ENCODE peak calls at places on chromosomes 12 and 14, in eight cellular contexts. One of them, this sample, is unnamed.

GRCh38 chr12:13390381-13390856 is 193.9 kb downstream of the EMP1 start:
- DNase-seq in endothelial cell of umbilical vein: peak
- DNase-seq in aorta: peak
- DNase-seq in right lobe of liver: peak
- DNase-seq in naive thymus-derived CD4-positive, alpha-beta T cell: no peak
- DNase-seq in suprapubic skin: peak
- DNase-seq in AG04450: no peak
- DNase-seq in IMR-90: peak
- DNase-seq in this sample: no peak

GRCh38 chr14:50060871-50061663 is 55.3 kb downstream of the VCPKMT start:
- DNase-seq in right lobe of liver: no peak
- DNase-seq in AG04450: peak
- DNase-seq in aorta: peak
- DNase-seq in naive thymus-derived CD4-positive, alpha-beta T cell: peak
- DNase-seq in IMR-90: peak
- DNase-seq in endothelial cell of umbilical vein: peak
- DNase-seq in suprapubic skin: peak
- DNase-seq in this sample: peak

GRCh38 chr12:93825926-93826599 is 148.9 kb downstream of the CRADD start:
- DNase-seq in naive thymus-derived CD4-positive, alpha-beta T cell: no peak
- DNase-seq in AG04450: no peak
- DNase-seq in endothelial cell of umbilical vein: peak
- DNase-seq in right lobe of liver: no peak
- DNase-seq in suprapubic skin: no peak
- DNase-seq in IMR-90: no peak
- DNase-seq in aorta: no peak
- DNase-seq in this sample: no peak

GRCh38 chr12:106976013-106976658 is 10.8 kb downstream of the MTERF2 start:
- DNase-seq in aorta: no peak
- DNase-seq in endothelial cell of umbilical vein: peak
- DNase-seq in naive thymus-derived CD4-positive, alpha-beta T cell: no peak
- DNase-seq in AG04450: no peak
- DNase-seq in right lobe of liver: no peak
- DNase-seq in IMR-90: peak
- DNase-seq in suprapubic skin: no peak
- DNase-seq in this sample: no peak

GRCh38 chr14:101251812-101252442 is 309.4 kb upstream of the DIO3 start:
- DNase-seq in naive thymus-derived CD4-positive, alpha-beta T cell: no peak
- DNase-seq in suprapubic skin: no peak
- DNase-seq in IMR-90: no peak
- DNase-seq in endothelial cell of umbilical vein: no peak
- DNase-seq in AG04450: no peak
- DNase-seq in right lobe of liver: no peak
- DNase-seq in aorta: no peak
- DNase-seq in this sample: no peak

GRCh38 chr12:57632369-57632897 is 568 bp downstream of the B4GALNT1 start:
- DNase-seq in endothelial cell of umbilical vein: no peak
- DNase-seq in IMR-90: no peak
- DNase-seq in AG04450: no peak
- DNase-seq in naive thymus-derived CD4-positive, alpha-beta T cell: no peak
- DNase-seq in suprapubic skin: peak
- DNase-seq in aorta: no peak
- DNase-seq in right lobe of liver: no peak
- DNase-seq in this sample: no peak

GRCh38 chr12:56785874-56786273 is 22.8 kb downstream of the HSD17B6 start:
- DNase-seq in IMR-90: no peak
- DNase-seq in suprapubic skin: no peak
- DNase-seq in naive thymus-derived CD4-positive, alpha-beta T cell: no peak
- DNase-seq in AG04450: no peak
- DNase-seq in endothelial cell of umbilical vein: no peak
- DNase-seq in right lobe of liver: no peak
- DNase-seq in aorta: no peak
- DNase-seq in this sample: no peak

GRCh38 chr12:131425468-131425867 is 285.4 kb upstream of the SFSWAP start:
- DNase-seq in AG04450: no peak
- DNase-seq in aorta: no peak
- DNase-seq in right lobe of liver: no peak
- DNase-seq in suprapubic skin: no peak
- DNase-seq in endothelial cell of umbilical vein: no peak
- DNase-seq in IMR-90: no peak
- DNase-seq in naive thymus-derived CD4-positive, alpha-beta T cell: no peak
- DNase-seq in this sample: no peak

GRCh38 chr14:55930016-55930784 is 188.0 kb upstream of the PELI2 start:
- DNase-seq in AG04450: no peak
- DNase-seq in IMR-90: no peak
- DNase-seq in right lobe of liver: no peak
- DNase-seq in suprapubic skin: no peak
- DNase-seq in aorta: no peak
- DNase-seq in endothelial cell of umbilical vein: no peak
- DNase-seq in naive thymus-derived CD4-positive, alpha-beta T cell: no peak
- DNase-seq in this sample: no peak

GRCh38 chr14:76963366-76963765 is 65.1 kb downstream of the IRF2BPL start:
- DNase-seq in suprapubic skin: no peak
- DNase-seq in AG04450: no peak
- DNase-seq in right lobe of liver: no peak
- DNase-seq in endothelial cell of umbilical vein: no peak
- DNase-seq in naive thymus-derived CD4-positive, alpha-beta T cell: no peak
- DNase-seq in IMR-90: no peak
- DNase-seq in aorta: no peak
- DNase-seq in this sample: no peak

GRCh38 chr14:76961631-76962302 is 66.7 kb downstream of the IRF2BPL start:
- DNase-seq in IMR-90: peak
- DNase-seq in naive thymus-derived CD4-positive, alpha-beta T cell: peak
- DNase-seq in aorta: peak
- DNase-seq in AG04450: peak
- DNase-seq in suprapubic skin: peak
- DNase-seq in right lobe of liver: peak
- DNase-seq in endothelial cell of umbilical vein: peak
- DNase-seq in this sample: peak

GRCh38 chr14:76964695-76965094 is 63.8 kb downstream of the IRF2BPL start:
- DNase-seq in suprapubic skin: no peak
- DNase-seq in IMR-90: no peak
- DNase-seq in right lobe of liver: no peak
- DNase-seq in AG04450: no peak
- DNase-seq in aorta: no peak
- DNase-seq in naive thymus-derived CD4-positive, alpha-beta T cell: no peak
- DNase-seq in endothelial cell of umbilical vein: no peak
- DNase-seq in this sample: no peak

GRCh38 chr14:76965232-76965631 is 63.3 kb downstream of the IRF2BPL start:
- DNase-seq in aorta: no peak
- DNase-seq in IMR-90: no peak
- DNase-seq in suprapubic skin: no peak
- DNase-seq in AG04450: no peak
- DNase-seq in right lobe of liver: no peak
- DNase-seq in naive thymus-derived CD4-positive, alpha-beta T cell: no peak
- DNase-seq in endothelial cell of umbilical vein: no peak
- DNase-seq in this sample: no peak

DNA sequence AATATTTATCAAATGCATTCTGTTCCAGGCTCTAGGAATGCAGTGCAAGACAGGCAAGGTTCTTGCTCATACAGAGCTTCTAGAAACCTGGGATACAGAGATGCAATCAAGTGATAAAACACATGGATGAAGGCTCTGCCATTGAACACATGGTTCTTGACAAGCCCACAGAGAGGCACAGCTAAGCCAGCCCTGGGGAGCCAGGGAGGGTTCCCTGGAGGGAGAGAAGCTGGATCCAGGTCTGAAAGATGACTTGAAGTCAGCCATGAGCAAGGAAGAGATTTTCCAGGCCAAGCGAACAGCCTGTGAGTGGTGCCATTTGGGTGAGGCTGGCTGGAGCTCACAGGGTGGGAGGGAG is 66.2 kb downstream of the IRF2BPL start:
- DNase-seq in right lobe of liver: no peak
- DNase-seq in suprapubic skin: no peak
- DNase-seq in endothelial cell of umbilical vein: no peak
- DNase-seq in naive thymus-derived CD4-positive, alpha-beta T cell: no peak
- DNase-seq in IMR-90: no peak
- DNase-seq in aorta: no peak
- DNase-seq in AG04450: no peak
- DNase-seq in this sample: no peak
- H3K27ac ChIP-seq in right lobe of liver: peak
- H3K27ac ChIP-seq in suprapubic skin: peak
- H3K27ac ChIP-seq in endothelial cell of umbilical vein: peak
- H3K27ac ChIP-seq in naive thymus-derived CD4-positive, alpha-beta T cell: peak
- H3K27ac ChIP-seq in IMR-90: peak
- H3K27ac ChIP-seq in aorta: peak
- H3K27ac ChIP-seq in AG04450: peak
- H3K27ac ChIP-seq in this sample: peak

GRCh38 chr12:32139064-32139421 is 32.4 kb downstream of the BICD1 start:
- DNase-seq in naive thymus-derived CD4-positive, alpha-beta T cell: peak
- DNase-seq in AG04450: no peak
- DNase-seq in right lobe of liver: no peak
- DNase-seq in endothelial cell of umbilical vein: peak
- DNase-seq in IMR-90: peak
- DNase-seq in suprapubic skin: no peak
- DNase-seq in aorta: no peak
- DNase-seq in this sample: no peak
- H3K4me3 ChIP-seq in naive thymus-derived CD4-positive, alpha-beta T cell: peak
- H3K4me3 ChIP-seq in AG04450: peak
- H3K4me3 ChIP-seq in right lobe of liver: no peak
- H3K4me3 ChIP-seq in endothelial cell of umbilical vein: no peak
- H3K4me3 ChIP-seq in IMR-90: no peak
- H3K4me3 ChIP-seq in suprapubic skin: peak
- H3K4me3 ChIP-seq in aorta: no peak
- H3K4me3 ChIP-seq in this sample: peak

GRCh38 chr14:95515523-95516517 is 630 bp downstream of the SYNE3 start:
- DNase-seq in right lobe of liver: peak
- DNase-seq in aorta: peak
- DNase-seq in naive thymus-derived CD4-positive, alpha-beta T cell: peak
- DNase-seq in suprapubic skin: peak
- DNase-seq in endothelial cell of umbilical vein: peak
- DNase-seq in IMR-90: peak
- DNase-seq in AG04450: no peak
- DNase-seq in this sample: peak

GRCh38 chr14:95516554-95517209 is at the start of gene SYNE3:
- DNase-seq in AG04450: no peak
- DNase-seq in endothelial cell of umbilical vein: no peak
- DNase-seq in aorta: peak
- DNase-seq in right lobe of liver: peak
- DNase-seq in suprapubic skin: peak
- DNase-seq in naive thymus-derived CD4-positive, alpha-beta T cell: peak
- DNase-seq in IMR-90: no peak
- DNase-seq in this sample: peak

GRCh38 chr14:95513261-95513660 is 3.2 kb downstream of the SYNE3 start:
- DNase-seq in suprapubic skin: peak
- DNase-seq in endothelial cell of umbilical vein: no peak
- DNase-seq in aorta: no peak
- DNase-seq in AG04450: no peak
- DNase-seq in right lobe of liver: no peak
- DNase-seq in naive thymus-derived CD4-positive, alpha-beta T cell: no peak
- DNase-seq in IMR-90: no peak
- DNase-seq in this sample: no peak

GRCh38 chr14:95514131-95515079 is 2.0 kb downstream of the SYNE3 start:
- DNase-seq in suprapubic skin: peak
- DNase-seq in aorta: peak
- DNase-seq in endothelial cell of umbilical vein: no peak
- DNase-seq in naive thymus-derived CD4-positive, alpha-beta T cell: no peak
- DNase-seq in right lobe of liver: peak
- DNase-seq in IMR-90: no peak
- DNase-seq in AG04450: no peak
- DNase-seq in this sample: no peak

GRCh38 chr14:95515080-95515489 is 1.4 kb downstream of the SYNE3 start:
- DNase-seq in naive thymus-derived CD4-positive, alpha-beta T cell: no peak
- DNase-seq in suprapubic skin: peak
- DNase-seq in right lobe of liver: no peak
- DNase-seq in AG04450: no peak
- DNase-seq in IMR-90: no peak
- DNase-seq in endothelial cell of umbilical vein: peak
- DNase-seq in aorta: peak
- DNase-seq in this sample: no peak
- H3K27ac ChIP-seq in naive thymus-derived CD4-positive, alpha-beta T cell: peak
- H3K27ac ChIP-seq in suprapubic skin: peak
- H3K27ac ChIP-seq in right lobe of liver: peak
- H3K27ac ChIP-seq in AG04450: no peak
- H3K27ac ChIP-seq in IMR-90: no peak
- H3K27ac ChIP-seq in endothelial cell of umbilical vein: no peak
- H3K27ac ChIP-seq in aorta: no peak
- H3K27ac ChIP-seq in this sample: peak

DNA sequence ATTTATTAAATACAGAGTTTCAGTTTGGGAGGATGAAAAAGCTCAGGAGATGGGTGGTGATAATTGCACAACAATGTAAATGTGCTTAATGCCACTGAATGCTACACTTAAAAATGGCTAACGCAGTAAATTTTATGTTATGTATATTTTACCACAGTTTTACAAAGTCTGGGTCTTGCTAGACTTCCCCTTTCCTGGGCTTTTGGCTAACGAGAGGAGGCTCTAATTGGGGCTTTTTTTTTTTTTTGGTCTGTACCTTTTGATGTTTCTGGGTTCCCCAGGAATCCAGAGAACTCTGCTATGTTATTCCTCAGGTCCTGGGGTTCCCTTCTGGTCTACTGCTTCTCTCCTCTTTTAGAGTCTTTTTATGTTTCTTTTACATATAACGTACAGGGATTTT is 355.5 kb downstream of the CACNA1C start:
- DNase-seq in endothelial cell of umbilical vein: no peak
- DNase-seq in aorta: no peak
- DNase-seq in suprapubic skin: no peak
- DNase-seq in AG04450: no peak
- DNase-seq in right lobe of liver: no peak
- DNase-seq in IMR-90: no peak
- DNase-seq in naive thymus-derived CD4-positive, alpha-beta T cell: no peak
- DNase-seq in this sample: no peak
- H3K4me3 ChIP-seq in endothelial cell of umbilical vein: no peak
- H3K4me3 ChIP-seq in aorta: no peak
- H3K4me3 ChIP-seq in suprapubic skin: no peak
- H3K4me3 ChIP-seq in AG04450: no peak
- H3K4me3 ChIP-seq in right lobe of liver: no peak
- H3K4me3 ChIP-seq in IMR-90: no peak
- H3K4me3 ChIP-seq in naive thymus-derived CD4-positive, alpha-beta T cell: no peak
- H3K4me3 ChIP-seq in this sample: no peak

GRCh38 chr12:102232446-102232845 is 34.8 kb upstream of the PMCH start:
- DNase-seq in aorta: no peak
- DNase-seq in AG04450: no peak
- DNase-seq in endothelial cell of umbilical vein: no peak
- DNase-seq in right lobe of liver: no peak
- DNase-seq in IMR-90: peak
- DNase-seq in naive thymus-derived CD4-positive, alpha-beta T cell: no peak
- DNase-seq in suprapubic skin: no peak
- DNase-seq in this sample: no peak

DNA sequence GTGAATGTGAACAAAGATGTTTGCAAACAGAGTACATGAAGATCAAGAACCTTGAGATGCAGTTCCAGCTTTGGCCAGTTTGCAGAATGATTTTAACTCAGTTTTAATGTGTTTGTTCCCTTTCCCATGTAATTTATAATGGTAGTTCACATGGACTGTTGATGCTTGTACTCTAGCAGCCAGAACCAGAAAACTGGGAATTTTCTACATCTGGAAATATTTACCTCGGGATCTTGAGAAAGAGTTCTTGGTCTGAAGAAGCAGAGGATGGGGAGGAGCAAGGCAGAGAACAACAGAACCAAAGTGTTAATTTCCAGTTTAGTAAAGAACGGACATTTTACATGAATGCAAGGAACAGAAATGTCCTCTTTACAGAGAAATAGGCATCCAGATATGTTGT is 37.0 kb upstream of the PMCH start:
- DNase-seq in aorta: no peak
- DNase-seq in right lobe of liver: no peak
- DNase-seq in naive thymus-derived CD4-positive, alpha-beta T cell: no peak
- DNase-seq in IMR-90: no peak
- DNase-seq in endothelial cell of umbilical vein: no peak
- DNase-seq in suprapubic skin: no peak
- DNase-seq in AG04450: no peak
- DNase-seq in this sample: no peak
- H3K27ac ChIP-seq in aorta: no peak
- H3K27ac ChIP-seq in right lobe of liver: no peak
- H3K27ac ChIP-seq in naive thymus-derived CD4-positive, alpha-beta T cell: no peak
- H3K27ac ChIP-seq in IMR-90: no peak
- H3K27ac ChIP-seq in endothelial cell of umbilical vein: no peak
- H3K27ac ChIP-seq in suprapubic skin: peak
- H3K27ac ChIP-seq in AG04450: no peak
- H3K27ac ChIP-seq in this sample: no peak

This sample was measured in effector memory CD4-positive, alpha-beta T cell.